ENCODE peak calls at places on chromosomes 5 and 9, in eight cellular contexts. U, H, V, Y, B, A, F and Q are unnamed samples.

GRCh38 chr9:134405527-134405926 is 79.3 kb downstream of the RXRA start:
- DNase-seq in F (no peak), A (no peak), U (no peak), H (no peak), V (no peak), Y (no peak), B (no peak), Q (peak; percentile 78)

GRCh38 chr5:38551020-38552017 is 5.1 kb downstream of the LIFR start:
- DNase-seq in H (no peak), B (no peak), F (no peak), V (no peak), U (no peak), A (peak; percentile 80), Y (peak; percentile 72), Q (no peak)

GRCh38 chr9:130579738-130580463 is 524 bp downstream of the FUBP3 start:
- DNase-seq in U (no peak), Y (peak; percentile 38), B (no peak), H (no peak), F (no peak), A (no peak), V (no peak), Q (no peak)

GRCh38 chr9:122498883-122499288 is 11.7 kb upstream of the OR1J2 start:
- DNase-seq in F (no peak), Y (peak; percentile 24), V (no peak), A (peak; percentile 66), H (no peak), U (peak; percentile 80), B (no peak), Q (no peak)

GRCh38 chr9:137368431-137369110 is 54.4 kb downstream of the EXD3 start:
- DNase-seq in B (no peak), U (peak; percentile 26), F (peak; percentile 48), Y (no peak), V (peak; percentile 37), A (no peak), H (no peak), Q (no peak)

GRCh38 chr5:103624748-103625147 is 62.2 kb upstream of the NUDT12 start:
- DNase-seq in A (peak; percentile 69), H (no peak), F (no peak), U (no peak), V (no peak), B (no peak), Y (no peak), Q (no peak)

GRCh38 chr9:107874591-107875374 is 385.2 kb upstream of the KLF4 start:
- DNase-seq in B (no peak), V (no peak), U (no peak), F (no peak), H (no peak), A (no peak), Y (no peak), Q (no peak)

GRCh38 chr5:156706631-156707030 is 143.5 kb upstream of the PPP1R2B start:
- DNase-seq in V (no peak), B (no peak), U (no peak), F (no peak), Y (no peak), A (no peak), H (no peak), Q (no peak)

GRCh38 chr5:160342413-160342941 is 27.9 kb downstream of the C1QTNF2 start:
- DNase-seq in F (no peak), U (no peak), B (no peak), A (peak; percentile 59), H (no peak), V (no peak), Y (no peak), Q (no peak)

GRCh38 chr5:103263054-103263453 is 4.5 kb downstream of the MACIR start:
- DNase-seq in U (no peak), V (no peak), F (no peak), Y (no peak), H (no peak), A (no peak), B (no peak), Q (no peak)

GRCh38 chr9:12973702-12974101 is 198.9 kb downstream of the LURAP1L start:
- DNase-seq in A (peak; percentile 7), U (no peak), V (no peak), Y (no peak), H (no peak), F (no peak), B (no peak), Q (no peak)

GRCh38 chr9:129319938-129320481 is 141.9 kb upstream of the IER5L start:
- DNase-seq in Y (peak; percentile 1), H (no peak), B (no peak), A (no peak), F (peak; percentile 37), V (no peak), U (peak; percentile 28), Q (no peak)

GRCh38 chr9:103361906-103362305 is 366.8 kb downstream of the CYLC2 start:
- DNase-seq in A (no peak), V (no peak), H (no peak), U (no peak), Y (no peak), F (no peak), B (no peak), Q (no peak)

GRCh38 chr5:133118741-133119140 is 66.9 kb downstream of the HSPA4 start:
- DNase-seq in V (no peak), Y (no peak), B (no peak), H (no peak), U (no peak), F (no peak), A (no peak), Q (no peak)

GRCh38 chr5:133117166-133117929 is 65.5 kb downstream of the HSPA4 start:
- DNase-seq in F (no peak), V (no peak), A (no peak), H (no peak), B (no peak), U (no peak), Y (no peak), Q (no peak)

GRCh38 chr5:133114933-133115310 is 63.1 kb downstream of the HSPA4 start:
- DNase-seq in F (no peak), A (no peak), V (no peak), H (no peak), U (no peak), Y (no peak), B (no peak), Q (no peak)

GRCh38 chr5:133117930-133118445 is 66.2 kb downstream of the HSPA4 start:
- DNase-seq in U (no peak), Y (no peak), A (no peak), B (no peak), V (no peak), H (no peak), F (no peak), Q (no peak)

DNA sequence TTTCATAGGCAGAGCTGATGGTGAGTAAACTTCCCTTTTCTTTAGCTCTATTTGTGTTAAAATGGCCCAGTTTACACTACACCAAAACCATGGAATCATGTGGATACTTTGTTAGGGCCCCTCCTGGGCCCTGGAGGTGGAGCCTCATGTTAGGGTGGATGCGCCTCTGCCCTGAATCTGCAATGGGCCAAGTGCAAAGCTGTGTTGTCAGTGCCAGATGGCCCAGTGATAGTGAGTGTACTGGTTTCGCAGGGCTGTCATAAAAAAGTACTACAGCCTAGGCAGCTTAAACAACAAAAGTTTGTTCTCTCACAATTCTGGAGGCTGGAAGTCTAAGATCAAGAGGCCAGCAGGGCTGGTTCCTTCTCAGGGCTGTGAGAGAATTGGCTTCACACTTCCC is 64.8 kb downstream of the HSPA4 start:
- DNase-seq in B (no peak), A (no peak), V (no peak), U (no peak), H (no peak), F (no peak), Y (no peak), Q (no peak)
- H3K4me1 ChIP-seq in B (peaks cover 56% of the 10 kb centered on the region), A (no peaks in the 10 kb centered on the region), V (peaks cover 9% of the 10 kb centered on the region), U (no peaks in the 10 kb centered on the region), H (peaks cover 6% of the 10 kb centered on the region), F (no peaks in the 10 kb centered on the region), Y (no peaks in the 10 kb centered on the region), Q (no peaks in the 10 kb centered on the region)

GRCh38 chr9:124216474-124217176 is 41.1 kb upstream of the NEK6 start:
- DNase-seq in B (peak; percentile 25), Y (no peak), V (peak; percentile 72), F (peak; percentile 60), H (no peak), A (no peak), U (no peak), Q (peak; percentile 63)

GRCh38 chr9:124215551-124215910 is 42.2 kb upstream of the NEK6 start:
- DNase-seq in H (no peak), U (no peak), F (no peak), A (no peak), V (no peak), B (no peak), Y (no peak), Q (no peak)

GRCh38 chr9:124214116-124214515 is 43.6 kb upstream of the NEK6 start:
- DNase-seq in F (no peak), Y (no peak), B (no peak), H (no peak), U (no peak), A (no peak), V (no peak), Q (no peak)

GRCh38 chr9:124214596-124215550 is 42.9 kb upstream of the NEK6 start:
- DNase-seq in Y (no peak), A (no peak), F (peak; percentile 31), H (no peak), V (no peak), U (no peak), B (no peak), Q (no peak)

GRCh38 chr9:124215956-124216355 is 41.8 kb upstream of the NEK6 start:
- DNase-seq in H (no peak), V (no peak), U (no peak), F (no peak), Y (no peak), B (no peak), A (no peak), Q (no peak)
- TF ChIP-seq CTCF in H (no peak), V (no peak), U (no peak), F (no peak), Y (no peak), B (no peak), A (no peak), Q (no peak)

GRCh38 chr9:126613656-126614055 is at the start of gene LMX1B:
- DNase-seq in U (peak; percentile 72), B (no peak), A (no peak), F (peak; percentile 58), V (no peak), H (no peak), Y (peak; percentile 88), Q (no peak)

GRCh38 chr9:126611592-126612328 is 2.0 kb upstream of the LMX1B start:
- DNase-seq in U (peak; percentile 92), B (peak; percentile 27), H (no peak), A (peak; percentile 69), F (peak; percentile 78), Y (peak; percentile 94), V (no peak), Q (peak; percentile 82)

GRCh38 chr9:126612329-126612812 is 1.4 kb upstream of the LMX1B start:
- DNase-seq in B (no peak), U (peak; percentile 40), H (no peak), F (peak; percentile 43), V (no peak), Y (peak; percentile 75), A (no peak), Q (no peak)

GRCh38 chr9:126614088-126614454 is 343 bp downstream of the LMX1B start:
- DNase-seq in Y (peak; percentile 81), H (no peak), A (no peak), B (no peak), F (no peak), V (no peak), U (no peak), Q (no peak)

GRCh38 chr9:126612813-126613641 is 701 bp upstream of the LMX1B start:
- DNase-seq in A (no peak), V (no peak), Y (peak; percentile 72), F (peak; percentile 52), H (no peak), U (peak; percentile 52), B (no peak), Q (no peak)
- H3K4me1 ChIP-seq in A (peaks cover 5% of the 10 kb centered on the region), V (peaks cover 25% of the 10 kb centered on the region), Y (peaks cover 55% of the 10 kb centered on the region), F (peaks cover 18% of the 10 kb centered on the region), H (peaks cover 53% of the 10 kb centered on the region), U (peaks cover 3% of the 10 kb centered on the region), B (peaks cover 16% of the 10 kb centered on the region), Q (peaks cover 37% of the 10 kb centered on the region)

GRCh38 chr5:140806834-140807775 is at the start of gene PCDHA4:
- DNase-seq in U (peak; percentile 84), Y (peak; percentile 84), V (peak; percentile 45), H (no peak), A (peak; percentile 59), B (no peak), F (no peak), Q (no peak)
- TF ChIP-seq CTCF in U (peak; percentile 74), Y (peak; percentile 78), V (no peak), H (peak; percentile 39), A (peak; percentile 57), B (peak; percentile 6), F (no peak), Q (peak; percentile 40)